ENCODE peak calls at places on chromosomes 11 and 22, in four cellular contexts. U is HCT116, D is adrenal gland, Q is upper lobe of left lung. X is an unnamed sample.

GRCh38 chr22:21030032-21030431 is 2.3 kb downstream of the SLC7A4 start:
- DNase-seq in Q (no peak), U (no peak), D (no peak), X (no peak)

GRCh38 chr11:7677801-7678201 is 4.5 kb upstream of the CYB5R2 start:
- DNase-seq in Q (no peak), U (no peak), D (no peak), X (no peak)

GRCh38 chr11:76861490-76861953 is 804 bp downstream of the ACER3 start:
- DNase-seq in U (no peak), D (no peak), Q (no peak), X (no peak)

GRCh38 chr11:104104664-104105063 is 59.3 kb downstream of the PDGFD start:
- DNase-seq in U (no peak), D (no peak), Q (no peak), X (no peak)

GRCh38 chr22:19216579-19216978 is 38.0 kb upstream of the SLC25A1 start:
- DNase-seq in Q (no peak), U (no peak), D (no peak), X (no peak)

GRCh38 chr11:64344721-64345120 is 4.7 kb downstream of the CCDC88B start:
- DNase-seq in Q (no peak), U (no peak), D (no peak), X (no peak)

GRCh38 chr11:79400206-79400605 is 40.6 kb downstream of the TENM4 start:
- DNase-seq in U (no peak), D (no peak), Q (no peak), X (no peak)

GRCh38 chr11:91163619-91164451 is 941.0 kb upstream of the CHORDC1 start:
- DNase-seq in U (no peak), Q (no peak), D (peak), X (no peak)

GRCh38 chr11:11148104-11148509 is 204.9 kb downstream of the CSNK2A3 start:
- DNase-seq in Q (peak), D (peak), U (no peak), X (no peak)

GRCh38 chr11:62573006-62573591 is 592 bp downstream of the EEF1G start:
- DNase-seq in U (no peak), Q (no peak), D (peak), X (peak)

GRCh38 chr11:16184588-16184987 is 171.8 kb downstream of the SOX6 start:
- DNase-seq in U (no peak), Q (no peak), D (peak), X (no peak)

GRCh38 chr22:43408009-43408408 is 3.8 kb upstream of the MPPED1 start:
- DNase-seq in Q (no peak), D (no peak), U (no peak), X (no peak)

GRCh38 chr22:43406186-43406790 is 5.5 kb upstream of the MPPED1 start:
- DNase-seq in Q (no peak), U (no peak), D (no peak), X (no peak)

GRCh38 chr22:43409800-43410199 is 2.0 kb upstream of the MPPED1 start:
- DNase-seq in Q (no peak), D (no peak), U (no peak), X (no peak)

GRCh38 chr22:43409046-43409445 is 2.8 kb upstream of the MPPED1 start:
- DNase-seq in Q (no peak), D (no peak), U (no peak), X (no peak)

GRCh38 chr22:43407591-43407990 is 4.2 kb upstream of the MPPED1 start:
- DNase-seq in D (no peak), Q (no peak), U (no peak), X (no peak)
- H3K27ac ChIP-seq in D (no peak), Q (no peak), U (no peak), X (no peak)

DNA sequence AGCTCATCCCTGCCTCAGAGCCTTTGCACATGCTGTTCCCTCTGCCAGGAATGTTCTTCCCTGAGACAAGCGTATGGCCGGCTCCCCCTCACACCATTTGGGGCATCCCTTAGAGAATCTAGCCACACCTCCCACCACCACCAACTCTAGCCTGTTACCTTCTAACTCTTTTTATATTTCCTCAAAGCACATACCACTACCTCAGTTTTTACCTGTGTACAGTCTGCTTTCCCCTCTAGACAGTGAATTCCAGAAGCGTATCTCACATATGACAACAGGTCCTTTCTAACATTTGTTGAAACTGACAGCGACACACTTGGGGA is 75.1 kb upstream of the ARFGAP3 start:
- DNase-seq in Q (no peak), U (no peak), D (no peak), X (no peak)
- H3K27ac ChIP-seq in Q (peak), U (no peak), D (peak), X (no peak)

GRCh38 chr11:46308632-46309419 is 31.4 kb downstream of the CREB3L1 start:
- DNase-seq in D (peak), Q (peak), U (peak), X (peak)

GRCh38 chr11:46307369-46307768 is 29.9 kb downstream of the CREB3L1 start:
- DNase-seq in D (no peak), U (no peak), Q (no peak), X (no peak)

GRCh38 chr11:46307785-46308341 is 30.4 kb downstream of the CREB3L1 start:
- DNase-seq in D (no peak), U (no peak), Q (no peak), X (no peak)

GRCh38 chr11:46306296-46306853 is 28.9 kb downstream of the CREB3L1 start:
- DNase-seq in Q (no peak), U (no peak), D (no peak), X (no peak)

DNA sequence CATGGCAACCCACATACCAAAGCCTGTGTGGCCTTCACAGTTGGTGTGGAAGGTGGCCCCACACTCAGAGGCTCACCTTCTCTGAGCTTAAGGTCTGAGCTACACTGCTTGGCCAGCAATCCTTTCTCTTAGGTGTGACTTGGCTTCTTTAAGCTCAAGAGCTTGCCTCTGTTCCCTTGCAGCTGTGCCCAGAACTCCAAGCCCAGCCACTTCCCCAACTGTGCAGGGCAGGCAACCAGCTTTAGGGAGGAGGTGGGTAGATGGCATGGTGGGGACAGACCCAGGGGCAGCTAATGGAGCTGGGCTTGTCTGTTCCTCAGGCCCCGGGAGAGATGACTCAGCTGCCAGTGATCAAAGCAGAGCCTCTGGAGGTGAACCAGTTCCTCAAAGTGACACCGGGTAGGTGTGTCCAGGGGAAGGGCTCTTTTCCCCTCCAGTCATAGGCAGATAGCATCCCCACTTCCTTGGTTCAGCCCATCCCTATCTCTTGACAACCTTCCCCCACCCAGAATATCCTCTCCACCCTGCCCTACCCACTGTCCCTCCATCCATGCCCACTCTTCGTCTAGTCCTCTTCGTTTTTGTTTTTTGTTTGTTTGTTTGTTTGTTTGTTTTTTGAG is 32.3 kb downstream of the CREB3L1 start:
- DNase-seq in Q (no peak), U (peak), D (no peak), X (no peak)
- H3K27ac ChIP-seq in Q (no peak), U (peak), D (no peak), X (no peak)

GRCh38 chr11:3136542-3137455 is 28.3 kb downstream of the OSBPL5 start:
- DNase-seq in D (peak), U (no peak), Q (no peak), X (no peak)

GRCh38 chr11:3139086-3139440 is 26.0 kb downstream of the OSBPL5 start:
- DNase-seq in U (no peak), Q (no peak), D (no peak), X (no peak)

GRCh38 chr11:3138178-3139085 is 26.7 kb downstream of the OSBPL5 start:
- DNase-seq in Q (no peak), D (no peak), U (no peak), X (no peak)

GRCh38 chr11:3135491-3136440 is 29.3 kb downstream of the OSBPL5 start:
- DNase-seq in Q (no peak), D (peak), U (no peak), X (no peak)

GRCh38 chr11:3137486-3138177 is 27.5 kb downstream of the OSBPL5 start:
- DNase-seq in U (no peak), Q (no peak), D (no peak), X (no peak)
- H3K27ac ChIP-seq in U (no peak), Q (no peak), D (no peak), X (no peak)

GRCh38 chr11:2215230-2215560 is 43.6 kb upstream of the TH start:
- DNase-seq in Q (no peak), U (no peak), D (no peak), X (no peak)

GRCh38 chr11:2214527-2215229 is 43.1 kb upstream of the TH start:
- DNase-seq in Q (peak), U (no peak), D (no peak), X (no peak)

GRCh38 chr11:2212411-2213251 is 41.0 kb upstream of the TH start:
- DNase-seq in U (no peak), D (no peak), Q (peak), X (no peak)

GRCh38 chr11:2213890-2214526 is 42.4 kb upstream of the TH start:
- DNase-seq in D (no peak), Q (no peak), U (no peak), X (no peak)

GRCh38 chr11:2213384-2213842 is 41.8 kb upstream of the TH start:
- DNase-seq in Q (peak), U (no peak), D (no peak), X (no peak)
- H3K27ac ChIP-seq in Q (no peak), U (no peak), D (no peak), X (no peak)

DNA sequence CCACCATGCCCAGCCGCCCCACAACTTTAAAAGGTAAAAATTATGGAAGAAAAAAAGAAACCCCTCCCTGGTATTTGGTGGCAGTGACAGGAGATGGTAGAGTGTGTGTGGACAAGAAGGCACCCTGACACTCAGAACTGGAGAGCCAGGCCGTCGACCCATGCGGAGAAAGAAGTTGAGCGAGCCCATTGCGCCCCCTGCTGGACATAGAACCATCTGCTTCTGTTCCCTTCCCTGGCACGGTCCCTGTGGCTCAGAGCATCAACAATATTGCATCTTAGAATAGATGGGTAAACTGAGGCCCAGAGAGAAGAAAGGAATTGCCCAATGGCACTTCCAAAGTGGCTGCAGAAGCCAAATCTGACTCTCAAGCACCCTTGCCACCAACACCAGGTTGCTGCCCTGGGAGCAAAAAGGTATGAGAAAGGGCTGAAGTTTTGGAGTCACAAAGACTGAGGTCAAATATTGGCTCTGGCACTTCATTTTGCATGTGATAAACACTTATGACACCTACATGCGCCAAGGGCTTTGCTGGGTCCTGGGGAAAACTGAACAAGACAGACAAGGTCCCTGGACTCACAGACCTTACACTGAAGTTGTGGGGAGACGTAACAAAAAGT is 8.6 kb downstream of the MRPL11 start:
- DNase-seq in D (peak), Q (peak), U (peak), X (peak)
- H3K27ac ChIP-seq in D (no peak), Q (no peak), U (no peak), X (no peak)

GRCh38 chr11:60477035-60477445 is 15.5 kb upstream of the MS4A12 start:
- DNase-seq in Q (no peak), U (no peak), D (no peak), X (no peak)
- H3K27ac ChIP-seq in Q (no peak), U (no peak), D (no peak), X (no peak)

DNA sequence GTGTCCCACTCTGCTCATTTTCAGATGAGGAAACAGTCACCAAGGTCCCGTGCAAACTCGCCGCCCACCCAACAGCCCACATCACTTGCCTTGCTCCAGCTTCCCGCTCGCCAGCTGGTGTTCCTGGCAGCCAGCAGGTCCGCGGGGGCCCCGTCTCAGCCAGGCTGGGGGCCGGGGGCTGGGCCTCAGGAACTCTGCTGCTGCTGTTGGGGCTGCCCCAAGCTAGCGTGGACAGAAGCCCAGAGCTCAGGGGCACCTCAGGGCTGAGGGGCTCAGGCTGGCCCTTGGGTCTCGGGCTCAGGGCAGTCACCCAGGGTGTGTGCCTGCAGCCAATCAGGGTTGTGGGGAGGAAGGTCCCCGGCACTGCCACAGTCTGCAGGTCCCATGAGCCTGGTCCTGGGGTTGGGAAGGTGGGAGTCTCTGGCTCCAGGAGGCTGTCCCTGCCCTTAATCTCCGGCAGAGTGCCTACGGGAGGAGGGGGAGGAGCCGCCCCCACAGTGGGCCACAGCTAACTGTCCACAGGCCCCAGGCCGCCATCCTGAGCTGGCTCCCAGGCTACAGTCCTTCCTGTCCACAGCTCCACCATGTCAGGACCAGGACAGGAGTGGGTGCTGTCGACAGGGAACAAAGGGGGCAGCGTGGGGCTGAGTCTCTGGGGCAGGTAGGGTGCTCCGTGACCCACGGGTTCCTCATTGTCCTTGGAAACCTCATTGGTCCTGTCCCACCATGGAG is 65.2 kb downstream of the ARFGAP3 start:
- DNase-seq in Q (no peak), D (no peak), U (no peak), X (no peak)
- H3K27ac ChIP-seq in Q (peak), D (no peak), U (no peak), X (no peak)